ENCODE peak calls at places on chromosomes 2 and 18, in four cellular contexts. One of them, this sample, is unnamed.

GRCh38 chr2:123080331-123080730 is 944.8 kb upstream of the CNTNAP5 start:
- DNase-seq in T-cell: no peak
- DNase-seq in B cell: no peak
- DNase-seq in NCI-H345: no peak
- DNase-seq in this sample: no peak

GRCh38 chr2:39584283-39584972 is 81.3 kb upstream of the TMEM178A start:
- DNase-seq in T-cell: no peak
- DNase-seq in B cell: no peak
- DNase-seq in NCI-H345: no peak
- DNase-seq in this sample: no peak

GRCh38 chr2:36672199-36672598 is 24.3 kb upstream of the VIT start:
- DNase-seq in T-cell: no peak
- DNase-seq in B cell: no peak
- DNase-seq in NCI-H345: no peak
- DNase-seq in this sample: no peak

GRCh38 chr2:176561706-176562105 is 292.5 kb downstream of the MTX2 start:
- DNase-seq in T-cell: no peak
- DNase-seq in B cell: no peak
- DNase-seq in NCI-H345: no peak
- DNase-seq in this sample: no peak

GRCh38 chr2:161250864-161251436 is 57.3 kb upstream of the PSMD14 start:
- DNase-seq in T-cell: no peak
- DNase-seq in B cell: no peak
- DNase-seq in NCI-H345: peak
- DNase-seq in this sample: no peak

GRCh38 chr2:209629622-209630021 is 142.0 kb upstream of the UNC80 start:
- DNase-seq in T-cell: no peak
- DNase-seq in B cell: no peak
- DNase-seq in NCI-H345: no peak
- DNase-seq in this sample: no peak

GRCh38 chr2:187615364-187615763 is 61.1 kb upstream of the TFPI start:
- DNase-seq in T-cell: no peak
- DNase-seq in B cell: no peak
- DNase-seq in NCI-H345: no peak
- DNase-seq in this sample: no peak

GRCh38 chr2:69616755-69617154 is 26.8 kb downstream of the AAK1 start:
- DNase-seq in T-cell: no peak
- DNase-seq in B cell: no peak
- DNase-seq in NCI-H345: no peak
- DNase-seq in this sample: no peak

GRCh38 chr18:54780285-54780861 is 47.9 kb upstream of the RAB27B start:
- DNase-seq in T-cell: no peak
- DNase-seq in B cell: no peak
- DNase-seq in NCI-H345: no peak
- DNase-seq in this sample: no peak

GRCh38 chr2:230869691-230870543 is 5.2 kb downstream of the ITM2C start:
- DNase-seq in T-cell: no peak
- DNase-seq in B cell: no peak
- DNase-seq in NCI-H345: no peak
- DNase-seq in this sample: no peak

GRCh38 chr2:133439281-133439920 is 128.9 kb downstream of the NCKAP5 start:
- DNase-seq in T-cell: no peak
- DNase-seq in B cell: no peak
- DNase-seq in NCI-H345: peak
- DNase-seq in this sample: no peak

GRCh38 chr2:183117226-183117625 is 7.0 kb upstream of the NUP35 start:
- DNase-seq in T-cell: no peak
- DNase-seq in B cell: no peak
- DNase-seq in NCI-H345: no peak
- DNase-seq in this sample: no peak

GRCh38 chr18:40612356-40612755 is 1342.7 kb upstream of the PIK3C3 start:
- DNase-seq in T-cell: no peak
- DNase-seq in B cell: no peak
- DNase-seq in NCI-H345: no peak
- DNase-seq in this sample: no peak

GRCh38 chr2:84938194-84938879 is 32.6 kb upstream of the KCMF1 start:
- DNase-seq in T-cell: no peak
- DNase-seq in B cell: no peak
- DNase-seq in NCI-H345: no peak
- DNase-seq in this sample: no peak

GRCh38 chr2:39124770-39125075 is 3.9 kb upstream of the SOS1 start:
- DNase-seq in T-cell: peak
- DNase-seq in B cell: no peak
- DNase-seq in NCI-H345: no peak
- DNase-seq in this sample: no peak

GRCh38 chr2:96898135-96898505 is 28.2 kb upstream of the SEMA4C start:
- DNase-seq in T-cell: no peak
- DNase-seq in B cell: no peak
- DNase-seq in NCI-H345: no peak
- DNase-seq in this sample: peak

GRCh38 chr2:73069041-73069854 is 2.3 kb downstream of the SFXN5 start:
- DNase-seq in T-cell: no peak
- DNase-seq in B cell: peak
- DNase-seq in NCI-H345: no peak
- DNase-seq in this sample: no peak

GRCh38 chr2:52976132-52976949 is 791.3 kb upstream of the CHAC2 start:
- DNase-seq in T-cell: no peak
- DNase-seq in B cell: no peak
- DNase-seq in NCI-H345: no peak
- DNase-seq in this sample: no peak

GRCh38 chr2:240231838-240232244 is 91.4 kb upstream of the OTOS start:
- DNase-seq in T-cell: no peak
- DNase-seq in B cell: no peak
- DNase-seq in NCI-H345: no peak
- DNase-seq in this sample: peak

GRCh38 chr2:180707867-180708205 is 272.6 kb upstream of the UBE2E3 start:
- DNase-seq in T-cell: no peak
- DNase-seq in B cell: no peak
- DNase-seq in NCI-H345: peak
- DNase-seq in this sample: no peak

GRCh38 chr2:239544141-239544800 is 143.5 kb upstream of the HDAC4 start:
- DNase-seq in T-cell: no peak
- DNase-seq in B cell: no peak
- DNase-seq in NCI-H345: no peak
- DNase-seq in this sample: no peak

GRCh38 chr2:216109962-216110614 is 940 bp downstream of the XRCC5 start:
- DNase-seq in T-cell: no peak
- DNase-seq in B cell: no peak
- DNase-seq in NCI-H345: no peak
- DNase-seq in this sample: no peak

GRCh38 chr18:69648486-69648885 is 247.8 kb downstream of the DOK6 start:
- DNase-seq in T-cell: no peak
- DNase-seq in B cell: no peak
- DNase-seq in NCI-H345: peak
- DNase-seq in this sample: no peak

GRCh38 chr2:16626497-16626896 is 39.1 kb downstream of the CYRIA start:
- DNase-seq in T-cell: no peak
- DNase-seq in B cell: no peak
- DNase-seq in NCI-H345: no peak
- DNase-seq in this sample: peak

GRCh38 chr18:3454365-3455089 is 4.6 kb downstream of the TGIF1 start:
- DNase-seq in T-cell: no peak
- DNase-seq in B cell: peak
- DNase-seq in NCI-H345: peak
- DNase-seq in this sample: no peak

GRCh38 chr2:135744761-135745314 is 3.2 kb downstream of the UBXN4 start:
- DNase-seq in T-cell: no peak
- DNase-seq in B cell: no peak
- DNase-seq in NCI-H345: no peak
- DNase-seq in this sample: peak

This sample was measured in upper lobe of left lung.